ENCODE peak calls at places on chromosome 6, in eight cellular contexts. G is PC-3, K is mammary epithelial cell, O is upper lobe of right lung, D is PC-9, L is cardiac muscle cell, W is A549, E is ovary. Y is an unnamed sample.

GRCh38 chr6:52162940-52163908 is 23.0 kb upstream of the IL17A start:
- DNase-seq in O (no peak), E (no peak), L (peak; percentile 8), G (peak; percentile 75), W (peak; percentile 38), K (peak; percentile 34), D (no peak), Y (no peak)

GRCh38 chr6:54533567-54533966 is 225.3 kb downstream of the TINAG start:
- DNase-seq in K (no peak), W (no peak), E (no peak), D (no peak), O (no peak), G (no peak), L (no peak), Y (no peak)

GRCh38 chr6:160678230-160678629 is 14.2 kb upstream of the LPA start:
- DNase-seq in K (peak; percentile 15), W (no peak), O (no peak), D (no peak), G (no peak), L (no peak), E (no peak), Y (no peak)

GRCh38 chr6:42075159-42075838 is 25.0 kb downstream of the TAF8 start:
- DNase-seq in O (peak; percentile 90), G (peak; percentile 93), K (peak; percentile 67), L (peak; percentile 83), E (peak; percentile 87), D (peak; percentile 87), W (peak; percentile 62), Y (peak; percentile 82)

GRCh38 chr6:143940011-143940597 is 68.0 kb downstream of the PLAGL1 start:
- DNase-seq in G (peak; percentile 66), K (peak; percentile 48), L (peak; percentile 58), O (no peak), W (peak; percentile 66), E (no peak), D (peak; percentile 37), Y (peak; percentile 36)

GRCh38 chr6:64520050-64520449 is 884.4 kb downstream of the PHF3 start:
- DNase-seq in L (peak; percentile 95), W (peak; percentile 30), K (peak; percentile 85), O (no peak), G (peak; percentile 93), E (no peak), D (no peak), Y (no peak)

GRCh38 chr6:130872250-130873095 is 45.3 kb downstream of the SMLR1 start:
- DNase-seq in E (peak; percentile 83), G (peak; percentile 66), D (peak; percentile 49), O (peak; percentile 80), W (peak; percentile 41), L (peak; percentile 66), K (peak; percentile 26), Y (peak; percentile 66)

GRCh38 chr6:131381694-131382093 is 191.3 kb upstream of the ARG1 start:
- DNase-seq in W (no peak), O (no peak), G (no peak), E (no peak), K (no peak), L (peak; percentile 21), D (no peak), Y (no peak)

GRCh38 chr6:33947916-33948594 is 144.3 kb upstream of the MLN start:
- DNase-seq in K (no peak), E (no peak), G (no peak), W (no peak), D (no peak), L (no peak), O (peak; percentile 11), Y (no peak)

GRCh38 chr6:52507557-52508260 is 69.2 kb downstream of the TRAM2 start:
- DNase-seq in E (no peak), L (peak; percentile 88), D (no peak), W (peak; percentile 26), K (peak; percentile 39), O (no peak), G (peak; percentile 35), Y (no peak)

GRCh38 chr6:42279966-42280629 is 62.4 kb upstream of the MRPS10 start:
- DNase-seq in K (no peak), O (peak; percentile 64), L (peak; percentile 73), E (peak; percentile 61), G (peak; percentile 80), W (no peak), D (no peak), Y (no peak)

GRCh38 chr6:26328265-26328844 is 36.6 kb upstream of the BTN3A2 start:
- DNase-seq in O (no peak), D (peak; percentile 23), W (peak; percentile 73), E (no peak), L (no peak), G (no peak), K (no peak), Y (peak; percentile 41)
- H3K4me3 ChIP-seq in O (no peak overlapping the region), D (peak overlapping the region; percentile 85), W (peak overlapping the region; percentile 69), E (no peak overlapping the region), L (peak overlapping the region; percentile 42), G (peak overlapping the region; percentile 86), K (no peak overlapping the region), Y (peak overlapping the region; percentile 91)

DNA sequence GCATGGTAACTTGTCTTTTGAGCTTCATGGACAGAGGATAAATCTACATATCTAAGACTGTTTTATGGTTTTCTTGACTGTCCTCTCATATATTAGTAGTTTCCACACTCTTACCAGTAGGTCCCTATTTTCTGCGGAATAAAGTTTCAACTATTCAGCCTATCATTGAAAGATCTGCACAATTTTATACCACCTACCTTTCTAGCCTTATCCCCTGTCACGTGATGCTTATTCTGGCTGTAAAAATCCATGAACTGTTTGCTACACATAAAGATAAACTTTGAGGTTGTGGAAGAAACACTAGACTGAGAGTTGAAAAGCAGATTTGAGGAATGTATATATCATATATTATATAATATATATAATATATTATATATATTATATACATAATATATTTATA is 423.8 kb downstream of the TENT5A start:
- DNase-seq in K (no peak), G (no peak), O (no peak), W (no peak), D (no peak), L (no peak), E (no peak), Y (no peak)
- TF ChIP-seq CTCF in K (no peak), G (no peak), O (no peak), W (no peak), D (no peak), L (no peak), E (no peak), Y (no peak)

DNA sequence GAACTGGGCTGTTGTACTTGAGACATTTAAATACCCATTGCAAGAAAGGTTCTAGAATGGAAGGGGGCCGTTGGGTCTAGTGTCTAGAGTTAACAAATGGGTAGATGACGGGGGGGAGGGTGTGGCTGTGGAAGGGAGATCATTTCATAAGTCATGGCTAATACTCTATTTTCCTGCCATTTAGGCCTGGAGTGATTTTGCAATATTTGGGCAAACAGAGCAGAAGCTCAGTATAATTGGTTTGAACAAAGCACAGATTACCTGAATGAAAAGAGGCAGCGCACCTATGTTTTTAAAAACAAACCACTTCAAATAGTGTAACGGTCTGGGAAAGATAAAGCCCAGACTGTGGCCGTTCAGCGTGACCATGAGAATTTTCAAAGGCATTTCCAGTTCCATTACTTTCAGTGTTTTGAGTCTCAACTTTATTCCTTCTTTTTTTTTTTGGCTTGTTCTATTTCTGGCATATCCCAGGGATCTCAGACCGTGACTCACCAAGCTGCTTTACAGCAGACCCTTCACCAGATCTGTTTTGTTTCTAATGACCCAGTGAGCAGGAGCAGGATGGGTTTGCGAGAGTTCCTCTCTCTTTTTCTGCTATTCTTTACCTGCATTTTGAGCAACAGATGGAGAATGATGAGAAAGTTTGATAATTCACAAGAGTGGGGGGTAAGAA is 73.7 kb downstream of the LYRM2 start:
- DNase-seq in K (no peak), E (no peak), L (peak; percentile 7), W (no peak), G (no peak), O (no peak), D (no peak), Y (no peak)
- H3K4me1 ChIP-seq in K (no peaks in the 10 kb centered on the region), E (peaks cover 12% of the 10 kb centered on the region), L (peaks cover 8% of the 10 kb centered on the region), W (no peaks in the 10 kb centered on the region), G (no peaks in the 10 kb centered on the region), O (peaks cover 6% of the 10 kb centered on the region), D (no peaks in the 10 kb centered on the region), Y (no peaks in the 10 kb centered on the region)

DNA sequence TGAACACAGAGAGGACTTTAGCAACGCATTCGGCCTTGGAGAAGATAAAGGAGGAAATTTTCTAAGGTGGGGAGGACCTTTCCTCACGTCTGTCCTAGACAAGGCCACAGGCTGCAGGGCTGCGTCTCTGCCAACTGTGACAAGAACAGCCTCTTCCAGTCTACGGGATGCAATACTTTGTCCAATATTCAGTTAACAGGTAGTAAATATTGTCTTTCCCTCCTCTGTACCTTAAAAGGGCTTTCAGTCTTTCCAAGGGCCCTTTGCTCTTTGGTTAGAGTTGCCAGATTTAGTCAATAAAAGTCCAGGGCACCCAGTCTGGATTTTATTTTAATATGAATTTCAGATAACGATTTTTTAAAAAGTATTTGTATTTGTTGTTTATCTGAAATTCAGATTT is 78.2 kb downstream of the ELOVL4 start:
- DNase-seq in O (no peak), G (no peak), K (no peak), D (no peak), L (no peak), W (no peak), E (no peak), Y (no peak)
- H3K4me3 ChIP-seq in O (no peak overlapping the region), G (no peak overlapping the region), K (no peak overlapping the region), D (peak overlapping the region; percentile 34), L (no peak overlapping the region), W (no peak overlapping the region), E (no peak overlapping the region), Y (no peak overlapping the region)

DNA sequence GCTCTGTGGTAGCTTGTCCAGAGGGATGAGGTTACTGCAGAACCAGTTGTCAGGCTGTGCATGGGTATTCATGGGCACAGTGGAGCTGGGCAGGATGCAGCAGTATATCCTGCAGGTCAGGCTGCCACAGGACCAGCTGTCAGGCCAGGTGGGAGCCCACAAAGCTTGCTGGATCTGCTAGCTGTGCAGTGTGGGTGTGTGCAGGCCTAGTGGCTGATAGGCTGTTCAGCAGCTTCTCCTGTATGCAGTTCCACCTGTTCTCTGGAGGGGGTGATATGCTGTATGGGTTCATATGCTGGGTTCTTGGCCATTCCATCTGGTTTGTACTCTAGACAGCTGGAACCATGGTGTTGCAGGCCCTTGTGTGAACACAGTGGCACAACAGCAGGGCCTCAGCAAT is 40.6 kb upstream of the TPD52L1 start:
- DNase-seq in K (no peak), D (no peak), E (no peak), L (no peak), W (no peak), O (no peak), G (no peak), Y (no peak)
- TF ChIP-seq CTCF in K (no peak), D (no peak), E (no peak), L (no peak), W (no peak), O (no peak), G (no peak), Y (no peak)

GRCh38 chr6:157840261-157840660 is 17.2 kb downstream of the SNX9 start:
- DNase-seq in W (no peak), L (no peak), D (no peak), K (no peak), G (no peak), E (no peak), O (no peak), Y (no peak)

GRCh38 chr6:157839606-157840005 is 16.6 kb downstream of the SNX9 start:
- DNase-seq in E (no peak), O (no peak), L (no peak), W (no peak), K (no peak), D (no peak), G (no peak), Y (no peak)

GRCh38 chr6:157842213-157842612 is 19.2 kb downstream of the SNX9 start:
- DNase-seq in E (no peak), K (no peak), W (no peak), L (no peak), O (no peak), D (no peak), G (no peak), Y (no peak)

GRCh38 chr6:157840776-157841175 is 17.7 kb downstream of the SNX9 start:
- DNase-seq in K (peak; percentile 68), E (no peak), D (no peak), L (peak; percentile 49), G (peak; percentile 62), O (no peak), W (peak; percentile 10), Y (no peak)

GRCh38 chr6:157841211-157841840 is 18.3 kb downstream of the SNX9 start:
- DNase-seq in E (no peak), O (no peak), W (peak; percentile 14), K (peak; percentile 87), D (peak; percentile 52), G (peak; percentile 61), L (no peak), Y (no peak)
- H3K4me1 ChIP-seq in E (peaks cover 13% of the 10 kb centered on the region), O (peaks cover 20% of the 10 kb centered on the region), W (peaks cover 29% of the 10 kb centered on the region), K (peaks cover 67% of the 10 kb centered on the region), D (peaks cover 40% of the 10 kb centered on the region), G (peaks cover 53% of the 10 kb centered on the region), L (peaks cover 10% of the 10 kb centered on the region), Y (peaks cover 5% of the 10 kb centered on the region)

Y was measured in BE2C.